ENCODE peak calls at places on chromosomes 7 and 10, in seven cellular contexts. V is cerebellar nuclear complex, N is cardiac septum, G is GM10248, T is aorta, R is fibroblast of the conjunctiva, Q is endothelial cell. O is an unnamed sample.

GRCh38 chr7:75762350-75762917 is 9.6 kb downstream of the CCL26 start:
- DNase-seq in V (no peak), N (no peak), G (peak), T (no peak), R (peak), Q (no peak), O (peak)

GRCh38 chr10:49594594-49594993 is 15.5 kb upstream of the SLC18A3 start:
- DNase-seq in V (no peak), N (peak), G (peak), T (no peak), R (peak), Q (peak), O (peak)

GRCh38 chr10:5575482-5576153 is 50.9 kb downstream of the CALML3 start:
- DNase-seq in V (no peak), N (peak), G (no peak), T (no peak), R (no peak), Q (no peak), O (peak)

GRCh38 chr7:108660465-108660864 is 90.8 kb downstream of the DNAJB9 start:
- DNase-seq in V (no peak), N (no peak), G (no peak), T (no peak), R (no peak), Q (no peak), O (peak)

GRCh38 chr7:70574970-70575799 is 556.8 kb upstream of the GALNT17 start:
- DNase-seq in V (no peak), N (no peak), G (no peak), T (no peak), R (no peak), Q (no peak), O (no peak)

GRCh38 chr10:73096041-73096451 is 620 bp downstream of the P4HA1 start:
- DNase-seq in V (no peak), N (peak), G (peak), T (peak), R (peak), Q (peak), O (peak)

GRCh38 chr7:75987026-75987804 is 7.2 kb downstream of the TMEM120A start:
- DNase-seq in V (no peak), N (no peak), G (no peak), T (peak), R (no peak), Q (no peak), O (no peak)

GRCh38 chr7:93203496-93203895 is 22.8 kb downstream of the HEPACAM2 start:
- DNase-seq in V (no peak), N (no peak), G (no peak), T (no peak), R (no peak), Q (no peak), O (no peak)

GRCh38 chr7:47417122-47417480 is 164.8 kb downstream of the TNS3 start:
- DNase-seq in V (no peak), N (peak), G (no peak), T (no peak), R (no peak), Q (no peak), O (no peak)

GRCh38 chr7:110771717-110772116 is 319.2 kb upstream of the LRRN3 start:
- DNase-seq in V (no peak), N (no peak), G (no peak), T (no peak), R (no peak), Q (no peak), O (no peak)

GRCh38 chr7:155753446-155753965 is 58.8 kb downstream of the SHH start:
- DNase-seq in V (no peak), N (no peak), G (no peak), T (no peak), R (no peak), Q (no peak), O (no peak)

GRCh38 chr10:117537904-117538524 is 4.5 kb upstream of the EMX2 start:
- DNase-seq in V (no peak), N (no peak), G (peak), T (no peak), R (no peak), Q (no peak), O (no peak)

GRCh38 chr7:4434306-4434705 is 247.8 kb upstream of the FOXK1 start:
- DNase-seq in V (no peak), N (no peak), G (no peak), T (no peak), R (no peak), Q (no peak), O (no peak)

GRCh38 chr7:2934211-2934731 is 90.2 kb upstream of the GNA12 start:
- DNase-seq in V (no peak), N (peak), G (no peak), T (peak), R (peak), Q (no peak), O (peak)

GRCh38 chr7:27095050-27095896 is 527 bp downstream of the HOXA1 start:
- DNase-seq in V (no peak), N (no peak), G (no peak), T (no peak), R (no peak), Q (no peak), O (peak)

O was measured in IMR-90.